ENCODE peak calls at places on chromosomes 7 and 10, in ten cellular contexts. One of them, this sample, is unnamed.

GRCh38 chr10:17038627-17039026 is 91.0 kb downstream of the CUBN start:
- DNase-seq in Peyer's patch: no peak
- DNase-seq in A549: no peak
- DNase-seq in IMR-90: no peak
- DNase-seq in stomach: no peak
- DNase-seq in sigmoid colon: peak
- DNase-seq in NB4: no peak
- DNase-seq in body of pancreas: peak
- DNase-seq in heart left ventricle: no peak
- DNase-seq in breast epithelium: no peak
- DNase-seq in this sample: peak

GRCh38 chr7:106891545-106892410 is 26.7 kb downstream of the PIK3CG start:
- DNase-seq in Peyer's patch: no peak
- DNase-seq in A549: no peak
- DNase-seq in IMR-90: no peak
- DNase-seq in stomach: no peak
- DNase-seq in sigmoid colon: no peak
- DNase-seq in NB4: no peak
- DNase-seq in body of pancreas: no peak
- DNase-seq in heart left ventricle: no peak
- DNase-seq in breast epithelium: no peak
- DNase-seq in this sample: no peak

GRCh38 chr7:125173571-125173970 is 243.9 kb upstream of the POT1 start:
- DNase-seq in Peyer's patch: no peak
- DNase-seq in A549: no peak
- DNase-seq in IMR-90: no peak
- DNase-seq in stomach: no peak
- DNase-seq in sigmoid colon: no peak
- DNase-seq in NB4: no peak
- DNase-seq in body of pancreas: no peak
- DNase-seq in heart left ventricle: no peak
- DNase-seq in breast epithelium: no peak
- DNase-seq in this sample: no peak

GRCh38 chr7:157409149-157409752 is 72.4 kb downstream of the DNAJB6 start:
- DNase-seq in Peyer's patch: peak
- DNase-seq in A549: no peak
- DNase-seq in IMR-90: no peak
- DNase-seq in stomach: no peak
- DNase-seq in sigmoid colon: no peak
- DNase-seq in NB4: no peak
- DNase-seq in body of pancreas: no peak
- DNase-seq in heart left ventricle: peak
- DNase-seq in breast epithelium: no peak
- DNase-seq in this sample: no peak

GRCh38 chr7:517848-518629 is 1.6 kb downstream of the PDGFA start:
- DNase-seq in Peyer's patch: peak
- DNase-seq in A549: peak
- DNase-seq in IMR-90: peak
- DNase-seq in stomach: peak
- DNase-seq in sigmoid colon: peak
- DNase-seq in NB4: no peak
- DNase-seq in body of pancreas: peak
- DNase-seq in heart left ventricle: peak
- DNase-seq in breast epithelium: no peak
- DNase-seq in this sample: peak

GRCh38 chr10:102627141-102627445 is 17.2 kb upstream of the TRIM8 start:
- DNase-seq in Peyer's patch: no peak
- DNase-seq in A549: no peak
- DNase-seq in IMR-90: no peak
- DNase-seq in stomach: no peak
- DNase-seq in sigmoid colon: no peak
- DNase-seq in NB4: no peak
- DNase-seq in body of pancreas: no peak
- DNase-seq in heart left ventricle: no peak
- DNase-seq in breast epithelium: no peak
- DNase-seq in this sample: no peak

GRCh38 chr7:127995157-127995865 is 35.9 kb downstream of the LRRC4 start:
- DNase-seq in Peyer's patch: no peak
- DNase-seq in A549: no peak
- DNase-seq in IMR-90: peak
- DNase-seq in stomach: no peak
- DNase-seq in sigmoid colon: no peak
- DNase-seq in NB4: no peak
- DNase-seq in body of pancreas: no peak
- DNase-seq in heart left ventricle: no peak
- DNase-seq in breast epithelium: no peak
- DNase-seq in this sample: no peak

GRCh38 chr7:94087664-94088352 is 83.7 kb upstream of the BET1 start:
- DNase-seq in Peyer's patch: no peak
- DNase-seq in A549: peak
- DNase-seq in IMR-90: peak
- DNase-seq in stomach: peak
- DNase-seq in sigmoid colon: no peak
- DNase-seq in NB4: peak
- DNase-seq in body of pancreas: peak
- DNase-seq in heart left ventricle: no peak
- DNase-seq in breast epithelium: no peak
- DNase-seq in this sample: peak

DNA sequence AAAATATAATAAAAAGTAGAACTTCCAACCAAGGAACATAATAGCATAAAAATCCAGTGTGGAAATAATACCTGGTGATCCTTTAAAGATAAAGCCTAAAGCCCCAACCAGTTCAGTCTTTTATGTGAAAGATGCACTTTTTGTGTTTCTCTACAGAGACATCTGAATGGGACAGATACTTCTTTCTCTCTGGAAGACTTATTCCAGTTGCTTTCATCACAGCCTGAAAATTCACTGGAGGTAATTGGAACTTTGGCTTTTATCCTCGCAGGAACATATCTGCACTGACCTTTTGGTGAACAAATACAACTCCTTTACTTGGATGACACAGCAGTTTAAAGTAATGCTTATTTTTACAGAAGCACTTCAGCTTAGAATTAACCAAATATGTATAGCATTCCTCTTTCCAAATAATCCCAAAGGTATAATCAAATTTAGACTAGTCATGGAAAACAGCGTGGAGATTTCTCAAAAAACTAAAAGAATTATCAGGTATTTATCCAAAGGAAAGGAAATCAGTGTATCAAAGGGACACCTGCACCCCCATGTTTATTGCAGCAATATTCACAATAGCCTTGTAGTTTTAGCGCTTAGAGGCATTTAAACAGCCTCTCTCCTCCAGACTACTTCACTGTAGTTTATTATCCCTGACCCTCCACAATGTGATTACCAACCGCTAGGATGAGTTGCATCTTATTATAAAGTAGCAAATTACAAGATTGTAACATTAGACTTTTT is 16.8 kb downstream of the HNRNPA2B1 start:
- DNase-seq in Peyer's patch: no peak
- DNase-seq in A549: no peak
- DNase-seq in IMR-90: no peak
- DNase-seq in stomach: no peak
- DNase-seq in sigmoid colon: no peak
- DNase-seq in NB4: no peak
- DNase-seq in body of pancreas: no peak
- DNase-seq in heart left ventricle: no peak
- DNase-seq in breast epithelium: no peak
- DNase-seq in this sample: no peak
- TF ChIP-seq POLR2A in Peyer's patch: no peak
- TF ChIP-seq POLR2A in A549: no peak
- TF ChIP-seq POLR2A in IMR-90: no peak
- TF ChIP-seq POLR2A in stomach: no peak
- TF ChIP-seq POLR2A in sigmoid colon: no peak
- TF ChIP-seq POLR2A in NB4: no peak
- TF ChIP-seq POLR2A in body of pancreas: no peak
- TF ChIP-seq POLR2A in heart left ventricle: no peak
- TF ChIP-seq POLR2A in breast epithelium: no peak
- TF ChIP-seq POLR2A in this sample: no peak

GRCh38 chr7:129188892-129189660 is 643 bp downstream of the SMO start:
- DNase-seq in Peyer's patch: peak
- DNase-seq in A549: peak
- DNase-seq in IMR-90: peak
- DNase-seq in stomach: no peak
- DNase-seq in sigmoid colon: peak
- DNase-seq in NB4: no peak
- DNase-seq in body of pancreas: peak
- DNase-seq in heart left ventricle: peak
- DNase-seq in breast epithelium: no peak
- DNase-seq in this sample: peak

GRCh38 chr7:129187681-129188371 is 607 bp upstream of the SMO start:
- DNase-seq in Peyer's patch: no peak
- DNase-seq in A549: peak
- DNase-seq in IMR-90: no peak
- DNase-seq in stomach: no peak
- DNase-seq in sigmoid colon: peak
- DNase-seq in NB4: no peak
- DNase-seq in body of pancreas: no peak
- DNase-seq in heart left ventricle: no peak
- DNase-seq in breast epithelium: no peak
- DNase-seq in this sample: no peak

GRCh38 chr7:129186749-129187260 is 1.6 kb upstream of the SMO start:
- DNase-seq in Peyer's patch: no peak
- DNase-seq in A549: no peak
- DNase-seq in IMR-90: no peak
- DNase-seq in stomach: no peak
- DNase-seq in sigmoid colon: peak
- DNase-seq in NB4: no peak
- DNase-seq in body of pancreas: no peak
- DNase-seq in heart left ventricle: no peak
- DNase-seq in breast epithelium: no peak
- DNase-seq in this sample: no peak

GRCh38 chr7:129189661-129190310 is 1.4 kb downstream of the SMO start:
- DNase-seq in Peyer's patch: no peak
- DNase-seq in A549: no peak
- DNase-seq in IMR-90: peak
- DNase-seq in stomach: no peak
- DNase-seq in sigmoid colon: peak
- DNase-seq in NB4: no peak
- DNase-seq in body of pancreas: no peak
- DNase-seq in heart left ventricle: no peak
- DNase-seq in breast epithelium: no peak
- DNase-seq in this sample: no peak

DNA sequence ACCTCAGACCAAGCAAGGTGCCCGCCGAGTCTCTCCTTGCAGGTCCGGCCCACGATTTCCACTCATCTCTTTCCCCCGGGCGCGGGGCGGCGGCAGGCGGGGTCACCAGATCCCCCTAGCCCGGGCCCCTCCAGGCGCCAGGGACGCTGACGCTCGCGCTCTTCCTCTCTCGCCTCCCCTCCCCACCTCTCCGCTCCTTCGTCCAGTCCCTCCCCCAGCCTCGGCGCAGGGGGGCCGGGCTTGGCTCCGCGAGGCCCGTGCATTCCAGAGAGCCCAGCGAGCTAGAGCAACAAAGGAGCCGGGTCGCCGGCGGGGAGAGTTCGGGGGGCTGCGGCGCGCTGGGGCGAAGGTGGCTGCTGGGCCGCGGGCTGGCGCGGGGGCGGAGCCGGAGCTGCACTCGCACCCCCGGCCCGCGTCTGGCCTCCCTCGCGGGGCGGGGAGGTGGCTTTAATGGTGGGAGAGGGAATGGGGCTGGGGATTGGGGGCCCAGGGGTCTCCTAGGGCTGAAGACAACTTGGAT is at the start of gene SMO:
- DNase-seq in Peyer's patch: peak
- DNase-seq in A549: peak
- DNase-seq in IMR-90: peak
- DNase-seq in stomach: peak
- DNase-seq in sigmoid colon: peak
- DNase-seq in NB4: no peak
- DNase-seq in body of pancreas: peak
- DNase-seq in heart left ventricle: peak
- DNase-seq in breast epithelium: no peak
- DNase-seq in this sample: peak
- TF ChIP-seq POLR2A in Peyer's patch: no peak
- TF ChIP-seq POLR2A in A549: peak
- TF ChIP-seq POLR2A in IMR-90: peak
- TF ChIP-seq POLR2A in stomach: no peak
- TF ChIP-seq POLR2A in sigmoid colon: no peak
- TF ChIP-seq POLR2A in NB4: no peak
- TF ChIP-seq POLR2A in body of pancreas: peak
- TF ChIP-seq POLR2A in heart left ventricle: no peak
- TF ChIP-seq POLR2A in breast epithelium: no peak
- TF ChIP-seq POLR2A in this sample: no peak

GRCh38 chr10:80203835-80204148 is 1.5 kb downstream of the ANXA11 start:
- DNase-seq in Peyer's patch: no peak
- DNase-seq in A549: no peak
- DNase-seq in IMR-90: no peak
- DNase-seq in stomach: no peak
- DNase-seq in sigmoid colon: no peak
- DNase-seq in NB4: no peak
- DNase-seq in body of pancreas: no peak
- DNase-seq in heart left ventricle: no peak
- DNase-seq in breast epithelium: no peak
- DNase-seq in this sample: no peak

GRCh38 chr10:80204193-80204714 is 1.1 kb downstream of the ANXA11 start:
- DNase-seq in Peyer's patch: peak
- DNase-seq in A549: no peak
- DNase-seq in IMR-90: no peak
- DNase-seq in stomach: peak
- DNase-seq in sigmoid colon: no peak
- DNase-seq in NB4: peak
- DNase-seq in body of pancreas: peak
- DNase-seq in heart left ventricle: peak
- DNase-seq in breast epithelium: peak
- DNase-seq in this sample: no peak

GRCh38 chr10:80201592-80202256 is 3.6 kb downstream of the ANXA11 start:
- DNase-seq in Peyer's patch: no peak
- DNase-seq in A549: no peak
- DNase-seq in IMR-90: no peak
- DNase-seq in stomach: peak
- DNase-seq in sigmoid colon: no peak
- DNase-seq in NB4: no peak
- DNase-seq in body of pancreas: no peak
- DNase-seq in heart left ventricle: peak
- DNase-seq in breast epithelium: no peak
- DNase-seq in this sample: no peak

GRCh38 chr10:80204801-80205477 is 398 bp downstream of the ANXA11 start:
- DNase-seq in Peyer's patch: no peak
- DNase-seq in A549: no peak
- DNase-seq in IMR-90: peak
- DNase-seq in stomach: peak
- DNase-seq in sigmoid colon: peak
- DNase-seq in NB4: peak
- DNase-seq in body of pancreas: peak
- DNase-seq in heart left ventricle: peak
- DNase-seq in breast epithelium: no peak
- DNase-seq in this sample: peak

DNA sequence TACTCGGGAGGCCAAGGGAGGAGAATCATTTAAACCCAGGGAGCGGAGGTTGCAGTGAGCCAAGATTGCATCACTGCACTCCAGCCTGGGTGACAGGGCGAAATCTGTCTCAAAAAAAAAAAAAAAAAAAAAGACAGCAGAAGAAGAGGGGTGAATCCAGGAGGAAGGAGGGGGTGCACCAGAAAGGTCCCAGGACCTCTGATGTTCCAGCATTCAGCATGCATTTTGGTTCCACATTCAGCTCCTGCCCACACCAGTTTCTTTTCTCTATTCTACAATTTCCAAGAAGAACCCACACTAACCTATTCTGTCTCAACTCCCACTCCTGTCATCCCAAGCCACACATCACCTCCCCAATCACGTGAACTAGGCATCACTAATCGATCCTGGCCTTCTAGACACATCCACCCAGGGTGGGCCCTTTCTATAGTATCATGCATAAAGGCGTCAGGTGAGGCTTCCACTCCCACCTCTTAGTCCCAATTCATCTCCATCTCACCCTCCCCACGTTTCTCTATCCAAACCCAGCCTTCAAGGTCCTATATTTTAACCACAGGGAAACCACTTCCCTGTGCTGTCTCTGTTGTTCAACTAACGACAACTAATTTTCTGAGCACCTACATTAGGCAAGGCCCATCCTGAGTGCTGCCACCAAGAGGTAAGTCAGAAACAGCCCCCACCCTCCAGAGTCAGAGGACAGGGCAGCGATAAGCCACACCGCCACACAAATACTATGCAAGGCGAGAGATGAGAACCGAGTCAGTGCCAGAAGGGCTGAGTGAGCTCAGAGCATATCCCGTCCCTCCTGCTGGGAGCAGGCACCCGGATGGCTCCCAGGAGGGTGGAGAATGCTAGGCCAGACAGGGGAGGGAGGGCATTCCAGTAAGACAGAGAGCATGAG is 2.2 kb downstream of the ANXA11 start:
- DNase-seq in Peyer's patch: peak
- DNase-seq in A549: no peak
- DNase-seq in IMR-90: peak
- DNase-seq in stomach: peak
- DNase-seq in sigmoid colon: peak
- DNase-seq in NB4: peak
- DNase-seq in body of pancreas: peak
- DNase-seq in heart left ventricle: peak
- DNase-seq in breast epithelium: peak
- DNase-seq in this sample: peak
- TF ChIP-seq POLR2A in Peyer's patch: no peak
- TF ChIP-seq POLR2A in A549: no peak
- TF ChIP-seq POLR2A in IMR-90: peak
- TF ChIP-seq POLR2A in stomach: no peak
- TF ChIP-seq POLR2A in sigmoid colon: peak
- TF ChIP-seq POLR2A in NB4: no peak
- TF ChIP-seq POLR2A in body of pancreas: peak
- TF ChIP-seq POLR2A in heart left ventricle: peak
- TF ChIP-seq POLR2A in breast epithelium: no peak
- TF ChIP-seq POLR2A in this sample: no peak

GRCh38 chr7:99419323-99420021 is 10.7 kb downstream of the BUD31 start:
- DNase-seq in Peyer's patch: no peak
- DNase-seq in A549: no peak
- DNase-seq in IMR-90: no peak
- DNase-seq in stomach: no peak
- DNase-seq in sigmoid colon: no peak
- DNase-seq in NB4: no peak
- DNase-seq in body of pancreas: no peak
- DNase-seq in heart left ventricle: peak
- DNase-seq in breast epithelium: no peak
- DNase-seq in this sample: no peak
- TF ChIP-seq POLR2A in Peyer's patch: no peak
- TF ChIP-seq POLR2A in A549: no peak
- TF ChIP-seq POLR2A in IMR-90: no peak
- TF ChIP-seq POLR2A in stomach: no peak
- TF ChIP-seq POLR2A in sigmoid colon: no peak
- TF ChIP-seq POLR2A in NB4: no peak
- TF ChIP-seq POLR2A in body of pancreas: no peak
- TF ChIP-seq POLR2A in heart left ventricle: no peak
- TF ChIP-seq POLR2A in breast epithelium: no peak
- TF ChIP-seq POLR2A in this sample: no peak

This sample was measured in ovary.